ENCODE peak calls at places on chromosomes 2 and 18, in seven cellular contexts. V, A, R, K, L, P and Q are unnamed samples. For H3K4me1, the result is how much of the 10 kb centered on the place peaks cover.

GRCh38 chr18:64415218-64415617 is 266.3 kb upstream of the LINC00305 start:
- DNase-seq in P (no peak), R (no peak), K (no peak), V (no peak), A (no peak), L (no peak), Q (no peak)

GRCh38 chr2:195486987-195487644 is 169.9 kb upstream of the SLC39A10 start:
- DNase-seq in V (no peak), P (peak), L (peak), R (no peak), K (no peak), A (no peak), Q (peak)

GRCh38 chr2:155308367-155309009 is 610.0 kb downstream of the KCNJ3 start:
- DNase-seq in P (no peak), K (no peak), V (no peak), R (no peak), L (no peak), A (no peak), Q (no peak)

GRCh38 chr18:59902180-59902992 is 2.6 kb downstream of the PMAIP1 start:
- DNase-seq in R (no peak), V (no peak), L (peak), K (no peak), A (peak), P (no peak), Q (peak)

GRCh38 chr2:42048318-42049251 is 764 bp downstream of the PKDCC start:
- DNase-seq in R (peak), V (no peak), L (peak), P (peak), A (no peak), K (peak), Q (no peak)

GRCh38 chr2:236665572-236666118 is 96.0 kb downstream of the ACKR3 start:
- DNase-seq in A (no peak), V (no peak), P (no peak), K (no peak), L (peak), R (peak), Q (no peak)

GRCh38 chr2:5696741-5697521 is 4.7 kb downstream of the SOX11 start:
- DNase-seq in L (peak), K (peak), V (no peak), R (no peak), P (no peak), A (no peak), Q (peak)

GRCh38 chr2:75597949-75598348 is 37.2 kb upstream of the EVA1A start:
- DNase-seq in P (peak), R (no peak), L (no peak), K (no peak), A (no peak), V (no peak), Q (no peak)

GRCh38 chr2:26458365-26459042 is 19.4 kb downstream of the OTOF start:
- DNase-seq in P (no peak), L (no peak), R (no peak), V (no peak), K (no peak), A (no peak), Q (no peak)

GRCh38 chr18:44708451-44709083 is 27.9 kb downstream of the SETBP1 start:
- DNase-seq in V (no peak), A (no peak), K (no peak), L (peak), R (no peak), P (no peak), Q (no peak)

GRCh38 chr2:45649855-45650806 is 1.3 kb upstream of the PRKCE start:
- DNase-seq in V (peak), A (peak), P (peak), L (peak), K (peak), R (peak), Q (peak)

GRCh38 chr2:27730249-27730648 is 41.3 kb upstream of the MRPL33 start:
- DNase-seq in L (no peak), R (no peak), K (no peak), V (no peak), P (no peak), A (no peak), Q (no peak)

GRCh38 chr2:174779361-174779928 is 15.2 kb upstream of the CHRNA1 start:
- DNase-seq in V (no peak), R (no peak), P (no peak), L (peak), K (no peak), A (peak), Q (no peak)

GRCh38 chr2:235086481-235087184 is 134.8 kb downstream of the SH3BP4 start:
- DNase-seq in L (no peak), A (no peak), V (no peak), K (no peak), P (no peak), R (no peak), Q (no peak)

GRCh38 chr2:203532957-203533695 is 2.0 kb downstream of the RAPH1 start:
- DNase-seq in L (peak), A (no peak), P (no peak), K (peak), V (no peak), R (no peak), Q (no peak)

GRCh38 chr2:55084631-55085030 is 34.4 kb upstream of the RTN4 start:
- DNase-seq in A (no peak), P (no peak), R (no peak), L (no peak), V (no peak), K (no peak), Q (no peak)

GRCh38 chr18:75087119-75088020 is 121.6 kb downstream of the PTGR3 start:
- DNase-seq in P (no peak), V (no peak), L (no peak), K (no peak), R (no peak), A (no peak), Q (no peak)

GRCh38 chr2:206915136-206915535 is 24.2 kb upstream of the CPO start:
- DNase-seq in L (peak), K (no peak), P (no peak), A (no peak), R (no peak), V (no peak), Q (no peak)

GRCh38 chr2:122875091-122875651 is 1119.7 kb downstream of the TSN start:
- DNase-seq in V (no peak), R (no peak), P (no peak), K (no peak), A (no peak), L (no peak), Q (no peak)

GRCh38 chr2:117996525-117996924 is 17.3 kb downstream of the CCDC93 start:
- DNase-seq in P (no peak), V (no peak), A (no peak), K (no peak), L (no peak), R (no peak), Q (no peak)

GRCh38 chr2:9234680-9235387 is 28.2 kb downstream of the ASAP2 start:
- DNase-seq in L (peak), K (no peak), A (no peak), P (peak), V (no peak), R (no peak), Q (no peak)

GRCh38 chr2:74942263-74942662 is 16.2 kb upstream of the POLE4 start:
- DNase-seq in K (no peak), L (no peak), P (no peak), V (no peak), R (no peak), A (no peak), Q (no peak)

GRCh38 chr2:232183279-232183678 is 195.3 kb upstream of the ALPP start:
- DNase-seq in P (no peak), R (no peak), K (no peak), V (no peak), L (no peak), A (no peak), Q (no peak)

GRCh38 chr18:62914868-62915267 is 199.5 kb downstream of the PHLPP1 start:
- DNase-seq in A (no peak), P (no peak), L (no peak), V (no peak), R (no peak), K (no peak), Q (no peak)

GRCh38 chr2:237739101-237739500 is 59.5 kb upstream of the RBM44 start:
- DNase-seq in L (no peak), V (no peak), P (no peak), K (no peak), R (no peak), A (no peak), Q (no peak)

GRCh38 chr2:100011272-100011711 is 131.1 kb downstream of the AFF3 start:
- DNase-seq in K (no peak), P (no peak), V (no peak), L (peak), R (no peak), A (no peak), Q (no peak)

GRCh38 chr2:145043399-145043834 is 523.5 kb upstream of the ZEB2 start:
- DNase-seq in R (no peak), A (no peak), L (no peak), V (no peak), K (peak), P (no peak), Q (peak)

GRCh38 chr2:177348090-177348489 is 44.5 kb upstream of the AGPS start:
- DNase-seq in A (no peak), V (no peak), R (no peak), L (no peak), K (no peak), P (no peak), Q (no peak)

GRCh38 chr2:212337036-212337435 is 201.6 kb downstream of the ERBB4 start:
- DNase-seq in P (no peak), R (no peak), V (no peak), K (no peak), L (peak), A (no peak), Q (no peak)

GRCh38 chr18:70422061-70422965 is 133.5 kb downstream of the SOCS6 start:
- DNase-seq in A (no peak), V (no peak), K (no peak), R (peak), P (no peak), L (peak), Q (no peak)

GRCh38 chr2:203988540-203989264 is 52.1 kb downstream of the ICOS start:
- DNase-seq in A (no peak), L (no peak), V (no peak), P (no peak), R (no peak), K (no peak), Q (no peak)

GRCh38 chr18:6413554-6414117 is 1.1 kb downstream of the L3MBTL4 start:
- DNase-seq in V (no peak), A (no peak), K (peak), P (no peak), L (no peak), R (no peak), Q (no peak)

GRCh38 chr2:177983183-177983788 is 89.3 kb downstream of the PDE11A start:
- DNase-seq in V (no peak), A (no peak), L (peak), P (peak), R (peak), K (peak), Q (peak)

GRCh38 chr2:229870903-229871650 is 50.7 kb downstream of the TRIP12 start:
- DNase-seq in L (no peak), K (no peak), P (no peak), V (no peak), R (no peak), A (no peak), Q (no peak)

GRCh38 chr2:229879551-229879950 is 42.3 kb downstream of the TRIP12 start:
- DNase-seq in K (no peak), R (no peak), L (no peak), P (no peak), A (no peak), V (no peak), Q (no peak)

GRCh38 chr2:229874647-229875046 is 47.2 kb downstream of the TRIP12 start:
- DNase-seq in R (no peak), K (no peak), P (no peak), A (no peak), L (no peak), V (no peak), Q (no peak)

GRCh38 chr2:229873123-229873581 is 48.7 kb downstream of the TRIP12 start:
- DNase-seq in K (no peak), A (no peak), P (no peak), L (no peak), R (no peak), V (no peak), Q (no peak)

DNA sequence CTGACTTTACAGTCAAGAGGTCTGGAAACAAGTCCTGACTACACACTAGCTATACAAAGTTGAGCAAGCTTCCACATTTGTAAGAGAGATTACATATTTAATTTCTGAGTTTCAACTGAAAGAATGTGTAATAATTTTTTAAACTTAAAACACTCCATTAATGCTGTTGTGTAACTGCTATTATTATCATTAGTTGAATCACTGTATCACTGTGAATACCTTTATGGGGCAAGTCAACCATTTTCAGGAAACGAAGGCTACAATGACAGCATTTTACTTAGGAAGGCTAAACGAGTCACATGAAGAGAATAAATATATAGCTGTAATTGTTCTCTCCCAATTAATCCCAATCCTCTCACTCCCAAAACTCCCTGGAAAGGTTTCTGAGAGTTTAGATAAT is 46.3 kb downstream of the TRIP12 start:
- DNase-seq in K (no peak), L (no peak), R (no peak), V (no peak), P (no peak), A (no peak), Q (no peak)
- H3K4me1 ChIP-seq in K (under half), L (under half), R (under half), V (under half), P (under half), A (under half), Q (under half)

GRCh38 chr2:101732773-101733256 is 35.3 kb downstream of the MAP4K4 start:
- DNase-seq in K (no peak), R (no peak), P (no peak), L (no peak), A (no peak), V (no peak), Q (no peak)

GRCh38 chr2:101735166-101735533 is 37.6 kb downstream of the MAP4K4 start:
- DNase-seq in R (no peak), K (no peak), L (no peak), A (no peak), P (no peak), V (no peak), Q (no peak)

GRCh38 chr2:101732199-101732598 is 34.7 kb downstream of the MAP4K4 start:
- DNase-seq in R (no peak), P (no peak), A (no peak), K (no peak), L (no peak), V (no peak), Q (no peak)

GRCh38 chr2:101734511-101735165 is 37.1 kb downstream of the MAP4K4 start:
- DNase-seq in P (no peak), R (no peak), A (no peak), K (peak), V (no peak), L (no peak), Q (no peak)

GRCh38 chr2:101733257-101733993 is 35.9 kb downstream of the MAP4K4 start:
- DNase-seq in P (no peak), V (no peak), L (no peak), A (no peak), K (no peak), R (no peak), Q (no peak)
- H3K4me1 ChIP-seq in P (under half), V (half or more), L (under half), A (half or more), K (under half), R (under half), Q (half or more)

GRCh38 chr18:69239849-69240248 is 160.8 kb upstream of the DOK6 start:
- DNase-seq in R (no peak), P (no peak), A (no peak), K (no peak), V (no peak), L (no peak), Q (no peak)
- H3K4me1 ChIP-seq in R (under half), P (under half), A (under half), K (under half), V (under half), L (under half), Q (under half)

GRCh38 chr18:9922592-9923308 is 8.9 kb downstream of the VAPA start:
- DNase-seq in V (no peak), P (no peak), K (no peak), R (no peak), A (no peak), L (no peak), Q (no peak)
- H3K4me1 ChIP-seq in V (half or more), P (half or more), K (under half), R (under half), A (half or more), L (under half), Q (half or more)

DNA sequence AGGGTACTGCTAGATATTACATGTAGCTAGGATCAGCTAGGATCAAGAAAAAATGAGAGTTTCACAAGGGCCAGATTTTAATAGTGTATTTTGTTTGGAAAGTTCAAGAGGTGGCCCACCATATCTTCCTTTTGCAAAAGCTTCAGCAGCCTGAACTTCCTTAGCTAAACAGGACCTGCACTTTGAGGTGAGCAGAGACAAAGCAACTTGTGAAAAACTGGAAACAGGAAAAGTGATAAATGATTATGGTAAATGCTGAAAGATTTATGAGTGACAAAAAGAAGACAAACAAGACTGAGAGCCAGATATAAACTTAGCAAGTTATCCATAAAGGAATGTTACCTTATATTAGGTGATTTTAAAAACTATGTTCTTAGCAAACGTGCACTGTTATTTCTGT is 123.6 kb downstream of the ZNF521 start:
- DNase-seq in A (no peak), K (no peak), P (no peak), L (no peak), R (no peak), V (no peak), Q (no peak)
- H3K4me1 ChIP-seq in A (under half), K (under half), P (under half), L (under half), R (under half), V (under half), Q (under half)